ENCODE peak calls at places on chromosomes 2 and 18, in seven cellular contexts. S is GM12865, E is adrenal gland, K is WERI-Rb-1, J is NB4, U is progenitor cell of endocrine pancreas, M is KBM-7. V is an unnamed sample.
A peak's percentile ranks its signal among the peaks of the same experiment; 100 is the strongest.

GRCh38 chr18:31648966-31649429 is 35.4 kb downstream of the B4GALT6 start:
- DNase-seq in S (peak; percentile 91), M (no peak), U (no peak), E (peak; percentile 75), K (no peak), J (peak; percentile 84), V (peak; percentile 62)

GRCh38 chr2:58923869-58924268 is 682.7 kb upstream of the FANCL start:
- DNase-seq in E (no peak), K (no peak), M (no peak), J (no peak), U (no peak), S (no peak), V (no peak)

GRCh38 chr2:174683392-174683759 is 80.9 kb downstream of the CHRNA1 start:
- DNase-seq in U (no peak), E (no peak), K (no peak), J (peak; percentile 84), S (peak; percentile 32), M (peak; percentile 68), V (peak; percentile 13)

GRCh38 chr18:49971462-49971861 is 158.1 kb upstream of the ACAA2 start:
- DNase-seq in U (no peak), J (no peak), K (no peak), S (no peak), M (no peak), E (no peak), V (no peak)

GRCh38 chr2:130755234-130756040 is at the start of gene AMER3:
- DNase-seq in U (peak; percentile 67), M (no peak), E (peak; percentile 62), J (no peak), S (no peak), K (peak; percentile 84), V (no peak)

GRCh38 chr2:233342301-233342700 is 12.0 kb upstream of the DGKD start:
- DNase-seq in J (no peak), E (no peak), K (peak; percentile 92), U (no peak), S (no peak), M (no peak), V (no peak)

GRCh38 chr2:237614151-237614720 is 13.2 kb upstream of the LRRFIP1 start:
- DNase-seq in S (no peak), K (no peak), E (peak; percentile 53), J (peak; percentile 82), M (peak; percentile 68), U (no peak), V (no peak)

GRCh38 chr2:240211598-240212424 is 71.4 kb upstream of the OTOS start:
- DNase-seq in U (no peak), E (no peak), S (no peak), K (peak; percentile 1), M (no peak), J (no peak), V (no peak)

GRCh38 chr2:46793423-46794416 is 121.9 kb downstream of the MCFD2 start:
- DNase-seq in M (no peak), J (no peak), U (no peak), E (peak; percentile 24), S (no peak), K (no peak), V (peak; percentile 64)

GRCh38 chr2:120243211-120243610 is 9.4 kb upstream of the RALB start:
- DNase-seq in M (no peak), U (no peak), J (peak; percentile 58), E (no peak), K (no peak), S (no peak), V (peak; percentile 51)

GRCh38 chr2:188659656-188660406 is 314.3 kb upstream of the COL3A1 start:
- DNase-seq in J (no peak), M (no peak), E (no peak), K (no peak), S (no peak), U (no peak), V (no peak)

GRCh38 chr18:44062345-44062744 is 618.3 kb upstream of the SETBP1 start:
- DNase-seq in K (no peak), M (no peak), E (no peak), S (peak; percentile 6), J (no peak), U (no peak), V (no peak)

GRCh38 chr18:58388736-58389135 is 240.2 kb downstream of the ALPK2 start:
- DNase-seq in U (no peak), J (no peak), K (no peak), S (no peak), E (no peak), M (no peak), V (no peak)

GRCh38 chr2:197126630-197127029 is 183.9 kb downstream of the ANKRD44 start:
- DNase-seq in U (no peak), J (no peak), M (no peak), S (no peak), K (no peak), E (no peak), V (no peak)

GRCh38 chr2:26314243-26314642 is 31.7 kb upstream of the SELENOI start:
- DNase-seq in S (no peak), M (no peak), E (no peak), U (no peak), J (no peak), K (peak; percentile 68), V (no peak)

GRCh38 chr2:2765839-2766495 is 434.9 kb upstream of the MYT1L start:
- DNase-seq in M (no peak), E (no peak), U (no peak), K (no peak), S (no peak), J (no peak), V (no peak)

GRCh38 chr18:36835927-36836326 is 7.0 kb downstream of the KIAA1328 start:
- DNase-seq in E (no peak), U (no peak), S (no peak), M (no peak), J (no peak), K (no peak), V (no peak)

GRCh38 chr2:96264656-96265348 is 995 bp downstream of the TMEM127 start:
- DNase-seq in S (peak; percentile 66), M (peak; percentile 57), J (peak; percentile 73), E (peak; percentile 67), K (peak; percentile 67), U (peak; percentile 29), V (no peak)

GRCh38 chr2:219344756-219345458 is 12.4 kb upstream of the RESP18 start:
- DNase-seq in E (peak; percentile 80), K (no peak), S (peak; percentile 9), U (no peak), J (no peak), M (peak; percentile 43), V (no peak)

GRCh38 chr2:207337234-207338219 is 171.8 kb upstream of the KLF7 start:
- DNase-seq in J (peak; percentile 68), E (no peak), M (peak; percentile 11), U (no peak), K (no peak), S (peak; percentile 58), V (no peak)

GRCh38 chr2:206160807-206161179 is 1.1 kb downstream of the EEF1B2 start:
- DNase-seq in U (no peak), K (no peak), J (peak; percentile 42), E (no peak), M (peak; percentile 15), S (peak; percentile 37), V (no peak)

GRCh38 chr2:200758341-200758740 is 53.4 kb upstream of the BZW1 start:
- DNase-seq in K (no peak), S (no peak), J (no peak), M (no peak), U (no peak), E (no peak), V (no peak)

GRCh38 chr2:120912101-120912985 is 176.7 kb downstream of the GLI2 start:
- DNase-seq in J (no peak), M (no peak), E (no peak), K (no peak), U (no peak), S (no peak), V (peak; percentile 89)

GRCh38 chr2:141611981-141612380 is 518.8 kb downstream of the LRP1B start:
- DNase-seq in E (no peak), M (no peak), J (no peak), U (no peak), S (no peak), K (no peak), V (no peak)

GRCh38 chr2:223701761-223702160 is 99.6 kb upstream of the SCG2 start:
- DNase-seq in S (no peak), J (no peak), E (no peak), U (no peak), K (no peak), M (no peak), V (no peak)

GRCh38 chr2:158726906-158727592 is 68.1 kb upstream of the DAPL1 start:
- DNase-seq in J (no peak), K (peak; percentile 77), M (no peak), U (no peak), E (no peak), S (no peak), V (peak; percentile 25)

GRCh38 chr18:10010611-10011015 is 96.8 kb downstream of the VAPA start:
- DNase-seq in U (no peak), E (peak; percentile 75), M (no peak), J (no peak), S (no peak), K (peak; percentile 89), V (no peak)

GRCh38 chr2:217465136-217465535 is 537.7 kb downstream of the TNS1 start:
- DNase-seq in E (no peak), U (no peak), S (no peak), K (no peak), M (no peak), J (no peak), V (no peak)

GRCh38 chr18:51654441-51655326 is 457.2 kb upstream of the MEX3C start:
- DNase-seq in U (no peak), M (no peak), E (no peak), K (no peak), J (no peak), S (peak; percentile 26), V (no peak)

GRCh38 chr18:23982154-23983071 is 32.1 kb upstream of the TTC39C start:
- DNase-seq in J (no peak), S (no peak), K (peak; percentile 74), M (no peak), U (no peak), E (peak; percentile 92), V (peak; percentile 54)

GRCh38 chr2:135552887-135553286 is 21.6 kb downstream of the R3HDM1 start:
- DNase-seq in S (no peak), E (no peak), J (no peak), U (no peak), K (no peak), M (no peak), V (no peak)

GRCh38 chr2:21333694-21334093 is 209.9 kb downstream of the TDRD15 start:
- DNase-seq in U (no peak), K (no peak), S (no peak), M (no peak), J (no peak), E (no peak), V (peak; percentile 48)

GRCh38 chr2:74375838-74376237 is 4.3 kb downstream of the DCTN1 start:
- DNase-seq in S (no peak), E (no peak), M (peak; percentile 42), K (no peak), U (no peak), J (peak; percentile 54), V (no peak)

GRCh38 chr2:176325732-176326131 is 56.5 kb downstream of the MTX2 start:
- DNase-seq in S (no peak), U (no peak), E (no peak), M (no peak), J (no peak), K (no peak), V (no peak)

GRCh38 chr2:223238301-223238700 is 186.3 kb downstream of the KCNE4 start:
- DNase-seq in M (no peak), E (no peak), J (no peak), K (no peak), S (no peak), U (no peak), V (no peak)

V was measured in small intestine.